ENCODE peak calls at places on chromosomes 13 and 19, in four cellular contexts. B, V, R and P are unnamed samples.

GRCh38 chr13:67223742-67224141 is 6.4 kb downstream of the PCDH9 start:
- DNase-seq in B (no peak), V (no peak), R (peak; percentile 4), P (no peak)

GRCh38 chr19:5784581-5785147 is at the start of gene PRR22:
- DNase-seq in B (no peak), V (no peak), R (no peak), P (no peak)

GRCh38 chr13:95411641-95412040 is 110.4 kb upstream of the ABCC4 start:
- DNase-seq in B (no peak), V (no peak), R (peak; percentile 24), P (no peak)

GRCh38 chr13:110254751-110255553 is 52.0 kb downstream of the COL4A1 start:
- DNase-seq in B (no peak), V (no peak), R (peak; percentile 67), P (no peak)

GRCh38 chr13:29497137-29497654 is 98.3 kb downstream of the SLC7A1 start:
- DNase-seq in B (no peak), V (no peak), R (no peak), P (no peak)

GRCh38 chr19:41501854-41502253 is 58.9 kb downstream of the ERICH4 start:
- DNase-seq in B (no peak), V (no peak), R (no peak), P (no peak)

GRCh38 chr13:44972956-44973581 is 16.2 kb downstream of the NUFIP1 start:
- DNase-seq in B (peak; percentile 42), V (no peak), R (peak; percentile 44), P (no peak)

GRCh38 chr19:14381689-14382474 is 638 bp downstream of the ADGRE5 start:
- DNase-seq in B (no peak), V (peak; percentile 59), R (peak; percentile 54), P (no peak)

GRCh38 chr19:19078801-19079200 is 15.0 kb downstream of the SLC25A42 start:
- DNase-seq in B (no peak), V (no peak), R (no peak), P (no peak)

GRCh38 chr19:46000497-46001246 is 5.4 kb downstream of the CCDC61 start:
- DNase-seq in B (peak; percentile 86), V (peak; percentile 57), R (no peak), P (no peak)

GRCh38 chr19:3573162-3573857 is 566 bp downstream of the HMG20B start:
- DNase-seq in B (no peak), V (no peak), R (no peak), P (no peak)

GRCh38 chr13:107452833-107453232 is 762.5 kb downstream of the LIG4 start:
- DNase-seq in B (no peak), V (no peak), R (no peak), P (no peak)

GRCh38 chr19:12521996-12522395 is 29.3 kb downstream of the ZNF564 start:
- DNase-seq in B (no peak), V (no peak), R (no peak), P (no peak)

GRCh38 chr19:46081928-46082727 is 41.3 kb upstream of the IGFL4 start:
- DNase-seq in B (peak; percentile 35), V (no peak), R (peak; percentile 71), P (peak; percentile 12)

GRCh38 chr19:6465663-6466062 is 1.6 kb downstream of the CRB3 start:
- DNase-seq in B (no peak), V (no peak), R (no peak), P (no peak)

GRCh38 chr13:28329395-28330158 is 165.4 kb downstream of the FLT1 start:
- DNase-seq in B (no peak), V (no peak), R (peak; percentile 99), P (peak; percentile 49)

GRCh38 chr19:30319876-30320275 is 52.3 kb upstream of the ZNF536 start:
- DNase-seq in B (peak; percentile 70), V (no peak), R (no peak), P (no peak)

GRCh38 chr13:113475280-113475679 is 15.2 kb downstream of the DCUN1D2 start:
- DNase-seq in B (no peak), V (no peak), R (no peak), P (no peak)

GRCh38 chr13:38979891-38980627 is 10.6 kb downstream of the STOML3 start:
- DNase-seq in B (no peak), V (no peak), R (no peak), P (no peak)

GRCh38 chr13:39037410-39037879 is 444 bp downstream of the PROSER1 start:
- DNase-seq in B (no peak), V (peak; percentile 6), R (peak; percentile 14), P (no peak)

GRCh38 chr13:79799049-79799448 is 318.1 kb downstream of the NDFIP2 start:
- DNase-seq in B (no peak), V (no peak), R (no peak), P (no peak)

GRCh38 chr19:42577016-42577415 is 17.7 kb downstream of the CEACAM8 start:
- DNase-seq in B (no peak), V (no peak), R (no peak), P (no peak)

GRCh38 chr19:45153339-45154063 is 7.3 kb downstream of the NKPD1 start:
- DNase-seq in B (no peak), V (no peak), R (peak; percentile 38), P (no peak)

GRCh38 chr13:43596924-43597598 is 189.7 kb downstream of the ENOX1 start:
- DNase-seq in B (no peak), V (no peak), R (no peak), P (no peak)

GRCh38 chr13:75222031-75222430 is 259.9 kb downstream of the TBC1D4 start:
- DNase-seq in B (no peak), V (no peak), R (peak; percentile 6), P (no peak)

GRCh38 chr13:112325941-112326645 is 50.1 kb upstream of the SPACA7 start:
- DNase-seq in B (peak; percentile 2), V (no peak), R (no peak), P (no peak)

GRCh38 chr13:113029061-113029445 is 60.0 kb downstream of the MCF2L start:
- DNase-seq in B (no peak), V (no peak), R (no peak), P (no peak)

GRCh38 chr13:113586661-113587479 is 2.3 kb downstream of the TFDP1 start:
- DNase-seq in B (no peak), V (no peak), R (no peak), P (no peak)

GRCh38 chr19:12996542-12997094 is 1.3 kb downstream of the NFIX start:
- DNase-seq in B (no peak), V (no peak), R (peak; percentile 58), P (peak; percentile 58)

GRCh38 chr19:1956868-1957492 is 16.0 kb downstream of the CSNK1G2 start:
- DNase-seq in B (peak; percentile 67), V (no peak), R (no peak), P (no peak)

GRCh38 chr13:110380359-110381028 is 73.4 kb downstream of the COL4A2 start:
- DNase-seq in B (no peak), V (no peak), R (peak; percentile 74), P (no peak)

GRCh38 chr19:55358943-55359908 is 3.8 kb downstream of the GARIN5B start:
- DNase-seq in B (no peak), V (no peak), R (no peak), P (no peak)

GRCh38 chr19:10662384-10663251 is 8.5 kb downstream of the ILF3 start:
- DNase-seq in B (no peak), V (no peak), R (no peak), P (no peak)

GRCh38 chr19:34375598-34375997 is 10.6 kb downstream of the GPI start:
- DNase-seq in B (no peak), V (no peak), R (no peak), P (no peak)